ENCODE peak calls at places on chromosomes 12 and 14, in seven cellular contexts. One of them, this sample, is unnamed.

GRCh38 chr12:87728936-87729593 is 300.1 kb downstream of the C12orf50 start:
- DNase-seq in H1: no peak
- DNase-seq in HCT116: no peak
- DNase-seq in HepG2: no peak
- DNase-seq in GM12878: no peak
- DNase-seq in K562: no peak
- DNase-seq in SK-N-SH: no peak
- DNase-seq in this sample: peak

GRCh38 chr14:98912655-98913054 is 359.3 kb downstream of the BCL11B start:
- DNase-seq in GM12878: no peak
- DNase-seq in H1: no peak
- DNase-seq in HCT116: no peak
- DNase-seq in SK-N-SH: no peak
- DNase-seq in K562: no peak
- DNase-seq in HepG2: no peak
- DNase-seq in this sample: no peak

GRCh38 chr14:40010961-40011360 is 578.7 kb upstream of the FBXO33 start:
- DNase-seq in SK-N-SH: no peak
- DNase-seq in HepG2: no peak
- DNase-seq in K562: no peak
- DNase-seq in GM12878: no peak
- DNase-seq in H1: no peak
- DNase-seq in HCT116: no peak
- DNase-seq in this sample: no peak

GRCh38 chr12:53193040-53193439 is 12.3 kb upstream of the CSAD start:
- DNase-seq in K562: no peak
- DNase-seq in HepG2: no peak
- DNase-seq in HCT116: no peak
- DNase-seq in H1: no peak
- DNase-seq in SK-N-SH: no peak
- DNase-seq in GM12878: no peak
- DNase-seq in this sample: no peak

GRCh38 chr12:92055877-92056276 is 89.8 kb downstream of the BTG1 start:
- DNase-seq in GM12878: no peak
- DNase-seq in H1: no peak
- DNase-seq in K562: no peak
- DNase-seq in HCT116: no peak
- DNase-seq in HepG2: no peak
- DNase-seq in SK-N-SH: no peak
- DNase-seq in this sample: peak

GRCh38 chr14:29814153-29815057 is 113.2 kb downstream of the PRKD1 start:
- DNase-seq in H1: no peak
- DNase-seq in HCT116: no peak
- DNase-seq in HepG2: no peak
- DNase-seq in K562: no peak
- DNase-seq in GM12878: no peak
- DNase-seq in SK-N-SH: no peak
- DNase-seq in this sample: no peak

GRCh38 chr14:72740966-72741835 is 152.7 kb downstream of the DPF3 start:
- DNase-seq in HCT116: no peak
- DNase-seq in SK-N-SH: no peak
- DNase-seq in K562: no peak
- DNase-seq in H1: peak
- DNase-seq in HepG2: no peak
- DNase-seq in GM12878: no peak
- DNase-seq in this sample: no peak

GRCh38 chr14:66228267-66228970 is 257.8 kb upstream of the CCDC196 start:
- DNase-seq in GM12878: no peak
- DNase-seq in K562: peak
- DNase-seq in SK-N-SH: no peak
- DNase-seq in H1: no peak
- DNase-seq in HepG2: no peak
- DNase-seq in HCT116: peak
- DNase-seq in this sample: no peak

GRCh38 chr12:78361683-78362082 is 502.9 kb upstream of the SYT1 start:
- DNase-seq in HepG2: no peak
- DNase-seq in SK-N-SH: no peak
- DNase-seq in H1: no peak
- DNase-seq in GM12878: no peak
- DNase-seq in HCT116: no peak
- DNase-seq in K562: no peak
- DNase-seq in this sample: no peak

GRCh38 chr12:92602476-92602875 is 100.3 kb upstream of the PLEKHG7 start:
- DNase-seq in K562: no peak
- DNase-seq in GM12878: no peak
- DNase-seq in HepG2: no peak
- DNase-seq in H1: no peak
- DNase-seq in SK-N-SH: no peak
- DNase-seq in HCT116: no peak
- DNase-seq in this sample: peak

GRCh38 chr12:64625243-64626077 is 15.2 kb downstream of the RASSF3 start:
- DNase-seq in HepG2: peak
- DNase-seq in SK-N-SH: peak
- DNase-seq in K562: peak
- DNase-seq in H1: no peak
- DNase-seq in HCT116: peak
- DNase-seq in GM12878: peak
- DNase-seq in this sample: peak
- TF ChIP-seq JUND in HepG2: no peak
- TF ChIP-seq JUND in SK-N-SH: peak
- TF ChIP-seq JUND in K562: peak
- TF ChIP-seq JUND in H1: no peak
- TF ChIP-seq JUND in HCT116: peak
- TF ChIP-seq JUND in GM12878: no peak
- TF ChIP-seq JUND in this sample: peak

DNA sequence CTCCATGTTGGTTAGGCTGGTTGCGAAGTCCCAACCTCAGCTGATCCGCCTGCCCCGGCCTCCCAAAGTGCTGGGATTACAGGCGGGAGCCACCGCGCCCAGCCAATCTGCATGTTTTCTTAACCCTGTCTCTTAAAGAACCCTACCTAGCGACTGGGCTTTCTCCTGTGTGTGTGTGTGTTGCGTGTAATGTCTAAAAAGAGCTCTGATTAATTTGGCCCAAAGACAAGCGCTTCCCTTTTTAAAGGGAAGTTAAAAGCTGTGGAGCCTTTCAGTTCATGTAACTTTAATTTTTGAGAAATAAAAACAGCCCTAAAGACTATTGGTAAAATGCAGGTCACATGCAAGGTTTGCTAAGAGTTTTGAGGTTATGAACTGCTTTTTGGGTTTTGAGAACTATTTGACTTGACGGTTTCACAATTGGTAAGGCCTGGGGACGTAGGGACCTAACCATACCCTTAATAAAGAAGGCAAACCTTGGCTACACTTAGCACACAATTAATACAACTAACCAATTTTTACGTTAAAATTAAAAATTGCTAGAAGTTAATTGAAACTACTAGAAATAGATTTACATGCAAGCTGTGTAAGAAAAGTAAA is 103.2 kb downstream of the KCNMB4 start:
- DNase-seq in H1: no peak
- DNase-seq in GM12878: peak
- DNase-seq in HCT116: no peak
- DNase-seq in K562: no peak
- DNase-seq in HepG2: no peak
- DNase-seq in SK-N-SH: no peak
- DNase-seq in this sample: no peak
- TF ChIP-seq JUND in H1: no peak
- TF ChIP-seq JUND in GM12878: no peak
- TF ChIP-seq JUND in HCT116: no peak
- TF ChIP-seq JUND in K562: no peak
- TF ChIP-seq JUND in HepG2: no peak
- TF ChIP-seq JUND in SK-N-SH: no peak
- TF ChIP-seq JUND in this sample: no peak

DNA sequence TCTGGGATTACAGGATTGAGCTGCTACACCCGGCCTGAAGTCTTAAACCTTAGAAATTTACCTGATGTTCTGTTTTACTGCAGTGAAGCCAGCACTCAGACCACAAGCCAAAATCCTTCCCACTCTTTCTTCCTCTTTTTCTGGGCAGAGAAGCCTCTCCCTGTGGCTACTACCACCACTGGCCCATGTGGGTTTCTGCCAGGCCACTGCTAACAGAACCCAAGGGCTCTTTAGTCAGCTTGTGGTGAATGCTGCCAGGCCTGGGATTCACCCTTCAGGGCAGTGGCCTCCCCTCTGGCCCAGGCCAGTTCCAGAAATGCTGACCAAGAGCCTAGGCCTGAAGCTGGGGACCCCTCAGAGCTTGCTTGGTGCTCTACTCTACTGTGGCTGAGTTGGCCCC is 35.3 kb downstream of the GAS2L3 start:
- DNase-seq in HCT116: no peak
- DNase-seq in H1: no peak
- DNase-seq in GM12878: no peak
- DNase-seq in HepG2: no peak
- DNase-seq in K562: no peak
- DNase-seq in SK-N-SH: no peak
- DNase-seq in this sample: no peak
- TF ChIP-seq JUND in HCT116: no peak
- TF ChIP-seq JUND in H1: no peak
- TF ChIP-seq JUND in GM12878: no peak
- TF ChIP-seq JUND in HepG2: no peak
- TF ChIP-seq JUND in K562: no peak
- TF ChIP-seq JUND in SK-N-SH: no peak
- TF ChIP-seq JUND in this sample: no peak

GRCh38 chr12:70648831-70649230 is 11.6 kb upstream of the PTPRB start:
- DNase-seq in HepG2: no peak
- DNase-seq in SK-N-SH: no peak
- DNase-seq in HCT116: no peak
- DNase-seq in H1: no peak
- DNase-seq in K562: no peak
- DNase-seq in GM12878: no peak
- DNase-seq in this sample: no peak
- TF ChIP-seq JUND in HepG2: no peak
- TF ChIP-seq JUND in SK-N-SH: peak
- TF ChIP-seq JUND in HCT116: no peak
- TF ChIP-seq JUND in H1: no peak
- TF ChIP-seq JUND in K562: no peak
- TF ChIP-seq JUND in GM12878: no peak
- TF ChIP-seq JUND in this sample: no peak

GRCh38 chr12:123808167-123808566 is 46.1 kb downstream of the DNAH10 start:
- DNase-seq in SK-N-SH: peak
- DNase-seq in GM12878: no peak
- DNase-seq in HepG2: peak
- DNase-seq in HCT116: peak
- DNase-seq in H1: no peak
- DNase-seq in K562: peak
- DNase-seq in this sample: peak

GRCh38 chr12:123816896-123817537 is 54.9 kb downstream of the DNAH10 start:
- DNase-seq in GM12878: no peak
- DNase-seq in H1: no peak
- DNase-seq in SK-N-SH: no peak
- DNase-seq in HCT116: no peak
- DNase-seq in K562: no peak
- DNase-seq in HepG2: no peak
- DNase-seq in this sample: no peak

GRCh38 chr12:123807670-123808069 is 45.6 kb downstream of the DNAH10 start:
- DNase-seq in HepG2: no peak
- DNase-seq in K562: no peak
- DNase-seq in GM12878: no peak
- DNase-seq in SK-N-SH: peak
- DNase-seq in HCT116: no peak
- DNase-seq in H1: no peak
- DNase-seq in this sample: no peak

GRCh38 chr12:123815968-123816367 is 53.9 kb downstream of the DNAH10 start:
- DNase-seq in HepG2: no peak
- DNase-seq in H1: no peak
- DNase-seq in HCT116: no peak
- DNase-seq in GM12878: no peak
- DNase-seq in K562: no peak
- DNase-seq in SK-N-SH: no peak
- DNase-seq in this sample: no peak

GRCh38 chr12:123813349-123813748 is 51.2 kb downstream of the DNAH10 start:
- DNase-seq in HepG2: no peak
- DNase-seq in GM12878: no peak
- DNase-seq in K562: no peak
- DNase-seq in H1: no peak
- DNase-seq in HCT116: no peak
- DNase-seq in SK-N-SH: no peak
- DNase-seq in this sample: no peak
- TF ChIP-seq JUND in HepG2: no peak
- TF ChIP-seq JUND in GM12878: no peak
- TF ChIP-seq JUND in K562: no peak
- TF ChIP-seq JUND in H1: no peak
- TF ChIP-seq JUND in HCT116: no peak
- TF ChIP-seq JUND in SK-N-SH: no peak
- TF ChIP-seq JUND in this sample: no peak

GRCh38 chr14:104792945-104793702 is 2.4 kb downstream of the AKT1 start:
- DNase-seq in GM12878: no peak
- DNase-seq in K562: no peak
- DNase-seq in SK-N-SH: no peak
- DNase-seq in HepG2: no peak
- DNase-seq in H1: peak
- DNase-seq in HCT116: no peak
- DNase-seq in this sample: no peak

GRCh38 chr14:104794099-104794498 is 1.4 kb downstream of the AKT1 start:
- DNase-seq in HCT116: no peak
- DNase-seq in SK-N-SH: peak
- DNase-seq in K562: peak
- DNase-seq in HepG2: peak
- DNase-seq in GM12878: no peak
- DNase-seq in H1: peak
- DNase-seq in this sample: peak

GRCh38 chr14:104791425-104791824 is 4.1 kb downstream of the AKT1 start:
- DNase-seq in HCT116: no peak
- DNase-seq in H1: no peak
- DNase-seq in GM12878: no peak
- DNase-seq in K562: no peak
- DNase-seq in HepG2: no peak
- DNase-seq in SK-N-SH: no peak
- DNase-seq in this sample: no peak

GRCh38 chr14:104793703-104793959 is 1.9 kb downstream of the AKT1 start:
- DNase-seq in H1: no peak
- DNase-seq in SK-N-SH: no peak
- DNase-seq in GM12878: no peak
- DNase-seq in HepG2: no peak
- DNase-seq in K562: no peak
- DNase-seq in HCT116: no peak
- DNase-seq in this sample: no peak

GRCh38 chr14:104792101-104792884 is 3.3 kb downstream of the AKT1 start:
- DNase-seq in HCT116: no peak
- DNase-seq in K562: no peak
- DNase-seq in SK-N-SH: no peak
- DNase-seq in H1: no peak
- DNase-seq in HepG2: no peak
- DNase-seq in GM12878: no peak
- DNase-seq in this sample: no peak
- TF ChIP-seq JUND in HCT116: no peak
- TF ChIP-seq JUND in K562: no peak
- TF ChIP-seq JUND in SK-N-SH: no peak
- TF ChIP-seq JUND in H1: no peak
- TF ChIP-seq JUND in HepG2: no peak
- TF ChIP-seq JUND in GM12878: no peak
- TF ChIP-seq JUND in this sample: no peak

This sample was measured in T47D.